ENCODE peak calls at places on chromosome 20, in nine cellular contexts. One of them, this sample, is unnamed.

GRCh38 chr20:21623074-21623780 is 82.2 kb upstream of the PAX1 start:
- DNase-seq in Panc1: no peak
- DNase-seq in HepG2: no peak
- DNase-seq in K562: no peak
- DNase-seq in HL-60: no peak
- DNase-seq in HCT116: no peak
- DNase-seq in GM12878: no peak
- DNase-seq in A549: no peak
- DNase-seq in SK-N-SH: no peak
- DNase-seq in this sample: no peak

GRCh38 chr20:58907481-58908137 is 55.1 kb downstream of the GNAS start:
- DNase-seq in HepG2: peak; percentile 50
- DNase-seq in Panc1: peak; percentile 18
- DNase-seq in K562: peak; percentile 88
- DNase-seq in A549: no peak
- DNase-seq in HL-60: peak; percentile 86
- DNase-seq in HCT116: no peak
- DNase-seq in SK-N-SH: peak; percentile 64
- DNase-seq in GM12878: peak; percentile 98
- DNase-seq in this sample: no peak

GRCh38 chr20:34948030-34948429 is 7.6 kb downstream of the GSS start:
- DNase-seq in K562: no peak
- DNase-seq in HCT116: no peak
- DNase-seq in HL-60: no peak
- DNase-seq in SK-N-SH: no peak
- DNase-seq in A549: no peak
- DNase-seq in Panc1: no peak
- DNase-seq in HepG2: no peak
- DNase-seq in GM12878: no peak
- DNase-seq in this sample: no peak

GRCh38 chr20:17925300-17925939 is 43.2 kb downstream of the SNX5 start:
- DNase-seq in Panc1: no peak
- DNase-seq in HCT116: no peak
- DNase-seq in GM12878: no peak
- DNase-seq in HL-60: no peak
- DNase-seq in SK-N-SH: no peak
- DNase-seq in HepG2: no peak
- DNase-seq in K562: peak; percentile 86
- DNase-seq in A549: no peak
- DNase-seq in this sample: no peak

GRCh38 chr20:4470375-4470774 is 251.3 kb upstream of the PRND start:
- DNase-seq in HepG2: no peak
- DNase-seq in HCT116: no peak
- DNase-seq in K562: no peak
- DNase-seq in GM12878: no peak
- DNase-seq in A549: no peak
- DNase-seq in Panc1: no peak
- DNase-seq in SK-N-SH: peak; percentile 5
- DNase-seq in HL-60: no peak
- DNase-seq in this sample: no peak

GRCh38 chr20:62835931-62836861 is 19.3 kb downstream of the COL9A3 start:
- DNase-seq in GM12878: no peak
- DNase-seq in HepG2: no peak
- DNase-seq in SK-N-SH: peak; percentile 20
- DNase-seq in HCT116: no peak
- DNase-seq in A549: no peak
- DNase-seq in K562: no peak
- DNase-seq in HL-60: no peak
- DNase-seq in Panc1: no peak
- DNase-seq in this sample: no peak

GRCh38 chr20:59985864-59986263 is 27.6 kb downstream of the CDH26 start:
- DNase-seq in HepG2: no peak
- DNase-seq in HCT116: no peak
- DNase-seq in A549: no peak
- DNase-seq in SK-N-SH: no peak
- DNase-seq in HL-60: no peak
- DNase-seq in GM12878: no peak
- DNase-seq in K562: peak; percentile 13
- DNase-seq in Panc1: no peak
- DNase-seq in this sample: peak; percentile 30

GRCh38 chr20:24648919-24649318 is 179.5 kb downstream of the SYNDIG1 start:
- DNase-seq in HCT116: no peak
- DNase-seq in HepG2: no peak
- DNase-seq in HL-60: no peak
- DNase-seq in GM12878: peak; percentile 24
- DNase-seq in K562: no peak
- DNase-seq in A549: no peak
- DNase-seq in SK-N-SH: no peak
- DNase-seq in Panc1: no peak
- DNase-seq in this sample: no peak

DNA sequence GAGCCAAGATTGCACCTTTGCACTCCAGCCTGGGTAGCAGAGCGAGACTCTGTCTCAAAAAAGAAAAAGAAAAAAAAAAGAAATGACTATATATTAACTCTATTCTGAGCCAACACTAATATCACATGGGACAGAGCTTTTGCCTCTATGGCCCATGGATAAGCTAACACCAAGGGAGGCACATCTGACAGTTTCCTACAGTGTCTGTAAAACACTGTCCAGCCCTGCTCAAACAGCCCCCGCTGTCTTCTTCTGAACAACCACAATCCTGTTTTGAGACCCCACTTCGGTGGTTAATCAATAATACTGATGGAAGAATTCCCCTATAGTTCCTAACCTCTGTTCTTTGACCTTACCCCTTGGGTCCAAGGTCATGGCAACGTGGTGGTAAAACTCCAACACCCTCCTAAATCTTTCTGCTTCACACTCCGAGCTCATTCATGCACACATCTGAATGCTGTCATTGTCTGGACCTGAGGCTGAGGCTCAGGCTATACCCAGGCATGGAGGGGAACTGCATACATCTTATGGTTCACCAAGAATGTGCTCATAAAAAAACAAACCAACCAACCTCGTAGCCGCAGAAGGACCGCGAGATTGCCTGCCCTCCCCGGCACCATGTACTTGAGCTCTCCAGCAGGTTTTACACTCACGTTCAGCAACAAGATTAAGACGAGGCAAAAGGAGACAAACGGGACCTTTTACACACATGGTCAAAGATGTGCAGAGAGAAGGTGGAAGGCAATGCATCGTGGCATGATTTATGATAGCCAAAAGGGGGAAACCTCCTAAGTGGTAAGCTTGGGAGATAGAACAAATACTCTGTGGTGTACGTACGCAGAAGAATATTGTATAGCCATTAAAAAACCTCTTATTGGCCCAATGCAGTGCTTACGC is 105.4 kb upstream of the NFATC2 start:
- DNase-seq in SK-N-SH: no peak
- DNase-seq in K562: no peak
- DNase-seq in Panc1: no peak
- DNase-seq in HL-60: no peak
- DNase-seq in HepG2: peak; percentile 39
- DNase-seq in A549: no peak
- DNase-seq in HCT116: no peak
- DNase-seq in GM12878: no peak
- DNase-seq in this sample: no peak
- TF ChIP-seq REST in SK-N-SH: no peak
- TF ChIP-seq REST in K562: no peak
- TF ChIP-seq REST in Panc1: no peak
- TF ChIP-seq REST in HL-60: no peak
- TF ChIP-seq REST in HepG2: no peak
- TF ChIP-seq REST in A549: no peak
- TF ChIP-seq REST in HCT116: no peak
- TF ChIP-seq REST in GM12878: no peak
- TF ChIP-seq REST in this sample: no peak

DNA sequence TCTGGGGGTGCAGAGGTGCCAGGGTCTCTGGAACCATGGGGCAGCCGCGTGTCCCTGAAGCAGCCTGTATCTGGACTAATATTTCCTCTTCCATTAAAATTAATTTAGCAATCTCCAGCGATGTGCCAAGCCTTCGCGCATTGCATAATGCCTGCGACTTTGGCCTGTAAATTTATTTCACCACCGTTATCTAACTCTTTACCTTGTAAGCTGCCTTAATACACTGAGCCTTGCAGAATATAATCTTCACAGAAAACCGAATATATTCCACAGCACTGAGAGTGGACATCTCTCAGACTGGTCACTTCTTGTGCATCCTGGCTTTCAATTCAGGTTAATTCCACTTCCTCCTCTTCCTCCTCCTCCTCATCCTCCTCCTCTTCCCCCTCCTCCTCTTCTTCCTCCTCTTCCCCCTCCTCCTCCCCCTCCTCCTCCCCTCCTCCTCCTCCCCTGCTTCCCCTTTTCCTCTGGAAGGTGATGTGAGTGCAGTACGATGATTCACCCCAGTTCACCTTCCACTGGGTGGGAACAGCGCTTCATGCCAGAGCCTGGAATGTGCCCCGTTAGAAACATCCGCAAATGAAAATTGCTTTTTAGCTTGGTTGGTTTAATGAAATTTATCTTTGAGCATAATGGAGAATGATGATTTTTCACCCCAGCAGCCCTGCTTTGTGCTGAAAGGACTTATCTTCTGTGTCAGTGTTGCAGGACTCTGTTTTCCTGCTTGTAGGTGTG is 101.4 kb downstream of the CDH4 start:
- DNase-seq in GM12878: no peak
- DNase-seq in K562: no peak
- DNase-seq in HepG2: no peak
- DNase-seq in A549: no peak
- DNase-seq in HCT116: no peak
- DNase-seq in Panc1: no peak
- DNase-seq in SK-N-SH: no peak
- DNase-seq in HL-60: no peak
- DNase-seq in this sample: no peak
- TF ChIP-seq REST in GM12878: no peak
- TF ChIP-seq REST in K562: no peak
- TF ChIP-seq REST in HepG2: no peak
- TF ChIP-seq REST in A549: no peak
- TF ChIP-seq REST in HCT116: no peak
- TF ChIP-seq REST in Panc1: no peak
- TF ChIP-seq REST in SK-N-SH: no peak
- TF ChIP-seq REST in HL-60: no peak
- TF ChIP-seq REST in this sample: no peak

DNA sequence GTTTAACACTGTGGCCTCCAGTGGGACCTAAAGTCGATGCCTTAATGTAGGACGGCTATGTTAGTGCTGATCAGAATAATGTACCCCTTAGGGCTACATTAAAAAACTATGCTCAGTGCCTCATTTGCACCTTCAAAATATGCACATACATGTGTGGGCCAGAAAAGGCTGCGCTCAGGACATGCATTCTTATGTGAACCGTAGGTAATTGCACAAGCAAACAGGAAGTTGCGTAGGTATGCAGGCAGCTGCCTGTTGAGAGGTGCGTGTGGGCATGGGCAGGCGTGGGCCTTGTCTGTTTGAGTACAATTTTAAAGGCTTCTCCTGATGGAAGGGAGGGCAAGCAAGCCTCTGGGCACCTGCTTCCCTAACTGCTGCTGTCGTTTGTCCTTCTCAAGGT is 116.2 kb upstream of the JAG1 start:
- DNase-seq in GM12878: no peak
- DNase-seq in K562: no peak
- DNase-seq in SK-N-SH: no peak
- DNase-seq in HepG2: peak; percentile 49
- DNase-seq in Panc1: no peak
- DNase-seq in HL-60: peak; percentile 82
- DNase-seq in HCT116: no peak
- DNase-seq in A549: no peak
- DNase-seq in this sample: no peak
- TF ChIP-seq REST in GM12878: no peak
- TF ChIP-seq REST in K562: no peak
- TF ChIP-seq REST in SK-N-SH: no peak
- TF ChIP-seq REST in HepG2: no peak
- TF ChIP-seq REST in Panc1: no peak
- TF ChIP-seq REST in HL-60: no peak
- TF ChIP-seq REST in HCT116: no peak
- TF ChIP-seq REST in A549: no peak
- TF ChIP-seq REST in this sample: no peak

GRCh38 chr20:47727909-47728361 is 57.3 kb downstream of the SULF2 start:
- DNase-seq in SK-N-SH: no peak
- DNase-seq in HL-60: no peak
- DNase-seq in HCT116: no peak
- DNase-seq in Panc1: no peak
- DNase-seq in K562: no peak
- DNase-seq in HepG2: no peak
- DNase-seq in GM12878: no peak
- DNase-seq in A549: no peak
- DNase-seq in this sample: no peak

GRCh38 chr20:47725248-47725973 is 59.9 kb downstream of the SULF2 start:
- DNase-seq in SK-N-SH: peak; percentile 81
- DNase-seq in Panc1: peak; percentile 64
- DNase-seq in A549: peak; percentile 85
- DNase-seq in HCT116: peak; percentile 82
- DNase-seq in HepG2: peak; percentile 98
- DNase-seq in GM12878: peak; percentile 63
- DNase-seq in K562: peak; percentile 87
- DNase-seq in HL-60: peak; percentile 84
- DNase-seq in this sample: peak; percentile 90

GRCh38 chr20:47724910-47725247 is 60.4 kb downstream of the SULF2 start:
- DNase-seq in HL-60: no peak
- DNase-seq in HCT116: no peak
- DNase-seq in GM12878: no peak
- DNase-seq in HepG2: no peak
- DNase-seq in K562: no peak
- DNase-seq in SK-N-SH: no peak
- DNase-seq in Panc1: no peak
- DNase-seq in A549: no peak
- DNase-seq in this sample: no peak

GRCh38 chr20:47726632-47727031 is 58.6 kb downstream of the SULF2 start:
- DNase-seq in HepG2: no peak
- DNase-seq in GM12878: no peak
- DNase-seq in SK-N-SH: no peak
- DNase-seq in HL-60: no peak
- DNase-seq in Panc1: no peak
- DNase-seq in HCT116: no peak
- DNase-seq in A549: no peak
- DNase-seq in K562: no peak
- DNase-seq in this sample: no peak

DNA sequence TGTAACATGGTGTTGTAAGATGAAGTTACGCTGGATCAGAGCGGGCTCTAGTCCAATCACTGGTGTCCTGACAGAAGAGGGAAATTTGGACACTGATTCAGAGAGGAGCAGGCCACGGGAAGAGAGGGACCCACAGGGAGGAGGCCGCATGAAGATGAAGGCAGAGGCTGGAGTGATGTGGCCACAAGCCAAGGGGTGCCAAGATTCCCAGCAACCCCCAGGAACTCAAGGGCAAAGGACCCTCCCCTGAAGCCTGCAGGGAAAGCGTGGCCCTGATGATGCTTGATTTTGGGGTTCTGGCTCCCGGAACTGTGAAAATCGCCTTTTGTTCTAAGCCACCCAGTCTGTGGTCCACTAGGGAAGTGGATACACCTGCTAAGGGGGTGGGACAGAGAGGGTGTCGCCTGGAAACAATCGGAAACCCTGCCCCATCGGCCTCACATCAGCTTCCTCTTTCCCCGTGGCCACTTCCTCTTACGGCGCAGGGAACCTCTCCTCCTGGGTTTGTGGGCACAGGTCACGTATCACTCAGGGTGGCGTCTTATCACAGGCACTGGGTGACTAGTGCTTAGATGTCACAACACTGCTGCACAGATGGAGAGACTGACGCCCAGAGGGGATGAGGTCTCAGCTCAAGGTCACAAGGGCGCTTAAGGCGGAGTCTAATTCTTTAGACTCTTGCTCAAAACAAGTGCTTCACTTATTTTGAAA is 58.0 kb downstream of the SULF2 start:
- DNase-seq in K562: no peak
- DNase-seq in A549: no peak
- DNase-seq in GM12878: peak; percentile 81
- DNase-seq in HL-60: peak; percentile 100
- DNase-seq in Panc1: no peak
- DNase-seq in HCT116: no peak
- DNase-seq in SK-N-SH: no peak
- DNase-seq in HepG2: no peak
- DNase-seq in this sample: no peak
- TF ChIP-seq REST in K562: no peak
- TF ChIP-seq REST in A549: no peak
- TF ChIP-seq REST in GM12878: no peak
- TF ChIP-seq REST in HL-60: no peak
- TF ChIP-seq REST in Panc1: no peak
- TF ChIP-seq REST in HCT116: no peak
- TF ChIP-seq REST in SK-N-SH: no peak
- TF ChIP-seq REST in HepG2: no peak
- TF ChIP-seq REST in this sample: no peak

This sample was measured in GM23338.